ENCODE peak calls at places on chromosomes 1 and 21, in five cellular contexts. One of them, this sample, is unnamed.

GRCh38 chr1:214303106-214303505 is 22.1 kb downstream of the SMYD2 start:
- DNase-seq in HT1080: no peak
- DNase-seq in GM19239: no peak
- DNase-seq in activated T-cell treated with anti-CD3 and anti-CD28 coated beads, Interleukin-2, amount 50 U/mL, for 72 hours: no peak
- DNase-seq in AG10803: no peak
- DNase-seq in this sample: no peak

GRCh38 chr1:39576016-39576657 is 453 bp downstream of the PABPC4 start:
- DNase-seq in activated T-cell treated with anti-CD3 and anti-CD28 coated beads, Interleukin-2, amount 50 U/mL, for 72 hours: peak
- DNase-seq in GM19239: no peak
- DNase-seq in HT1080: no peak
- DNase-seq in AG10803: peak
- DNase-seq in this sample: no peak

GRCh38 chr1:39995973-39996393 is 41.0 kb downstream of the MFSD2A start:
- DNase-seq in HT1080: no peak
- DNase-seq in AG10803: no peak
- DNase-seq in activated T-cell treated with anti-CD3 and anti-CD28 coated beads, Interleukin-2, amount 50 U/mL, for 72 hours: no peak
- DNase-seq in GM19239: peak
- DNase-seq in this sample: peak

GRCh38 chr21:45128613-45129226 is 54.3 kb downstream of the ADARB1 start:
- DNase-seq in activated T-cell treated with anti-CD3 and anti-CD28 coated beads, Interleukin-2, amount 50 U/mL, for 72 hours: peak
- DNase-seq in GM19239: peak
- DNase-seq in AG10803: peak
- DNase-seq in HT1080: peak
- DNase-seq in this sample: no peak

GRCh38 chr1:47710075-47711071 is 272.5 kb downstream of the FOXD2 start:
- DNase-seq in activated T-cell treated with anti-CD3 and anti-CD28 coated beads, Interleukin-2, amount 50 U/mL, for 72 hours: peak
- DNase-seq in AG10803: peak
- DNase-seq in GM19239: peak
- DNase-seq in HT1080: peak
- DNase-seq in this sample: no peak

GRCh38 chr1:224722838-224723237 is 106.7 kb downstream of the CNIH3 start:
- DNase-seq in AG10803: no peak
- DNase-seq in GM19239: no peak
- DNase-seq in activated T-cell treated with anti-CD3 and anti-CD28 coated beads, Interleukin-2, amount 50 U/mL, for 72 hours: no peak
- DNase-seq in HT1080: no peak
- DNase-seq in this sample: no peak

GRCh38 chr1:223258751-223259177 is 105.2 kb downstream of the SUSD4 start:
- DNase-seq in HT1080: peak
- DNase-seq in AG10803: peak
- DNase-seq in activated T-cell treated with anti-CD3 and anti-CD28 coated beads, Interleukin-2, amount 50 U/mL, for 72 hours: no peak
- DNase-seq in GM19239: no peak
- DNase-seq in this sample: no peak

GRCh38 chr1:22386774-22387173 is 64.9 kb upstream of the ZBTB40 start:
- DNase-seq in activated T-cell treated with anti-CD3 and anti-CD28 coated beads, Interleukin-2, amount 50 U/mL, for 72 hours: no peak
- DNase-seq in AG10803: no peak
- DNase-seq in GM19239: no peak
- DNase-seq in HT1080: no peak
- DNase-seq in this sample: no peak

GRCh38 chr1:56617141-56617540 is 28.0 kb upstream of the PRKAA2 start:
- DNase-seq in activated T-cell treated with anti-CD3 and anti-CD28 coated beads, Interleukin-2, amount 50 U/mL, for 72 hours: no peak
- DNase-seq in GM19239: no peak
- DNase-seq in AG10803: no peak
- DNase-seq in HT1080: peak
- DNase-seq in this sample: no peak

GRCh38 chr1:23343246-23344110 is 606 bp downstream of the HNRNPR start:
- DNase-seq in AG10803: peak
- DNase-seq in activated T-cell treated with anti-CD3 and anti-CD28 coated beads, Interleukin-2, amount 50 U/mL, for 72 hours: peak
- DNase-seq in HT1080: peak
- DNase-seq in GM19239: no peak
- DNase-seq in this sample: no peak

GRCh38 chr1:243943671-243944428 is 93.8 kb upstream of the AKT3 start:
- DNase-seq in activated T-cell treated with anti-CD3 and anti-CD28 coated beads, Interleukin-2, amount 50 U/mL, for 72 hours: no peak
- DNase-seq in HT1080: no peak
- DNase-seq in GM19239: no peak
- DNase-seq in AG10803: no peak
- DNase-seq in this sample: no peak

GRCh38 chr1:187691439-187691838 is 862.7 kb downstream of the PLA2G4A start:
- DNase-seq in activated T-cell treated with anti-CD3 and anti-CD28 coated beads, Interleukin-2, amount 50 U/mL, for 72 hours: no peak
- DNase-seq in AG10803: peak
- DNase-seq in GM19239: no peak
- DNase-seq in HT1080: peak
- DNase-seq in this sample: no peak

GRCh38 chr1:234628099-234628498 is 18.1 kb upstream of the IRF2BP2 start:
- DNase-seq in GM19239: no peak
- DNase-seq in activated T-cell treated with anti-CD3 and anti-CD28 coated beads, Interleukin-2, amount 50 U/mL, for 72 hours: no peak
- DNase-seq in AG10803: peak
- DNase-seq in HT1080: peak
- DNase-seq in this sample: no peak

GRCh38 chr21:16455978-16456377 is 726.2 kb downstream of the USP25 start:
- DNase-seq in AG10803: peak
- DNase-seq in activated T-cell treated with anti-CD3 and anti-CD28 coated beads, Interleukin-2, amount 50 U/mL, for 72 hours: no peak
- DNase-seq in GM19239: no peak
- DNase-seq in HT1080: no peak
- DNase-seq in this sample: no peak

GRCh38 chr1:182690886-182691443 is 6.6 kb upstream of the RGS8 start:
- DNase-seq in GM19239: no peak
- DNase-seq in HT1080: no peak
- DNase-seq in AG10803: no peak
- DNase-seq in activated T-cell treated with anti-CD3 and anti-CD28 coated beads, Interleukin-2, amount 50 U/mL, for 72 hours: no peak
- DNase-seq in this sample: no peak

GRCh38 chr1:228032041-228032440 is 25.2 kb downstream of the WNT3A start:
- DNase-seq in HT1080: no peak
- DNase-seq in GM19239: no peak
- DNase-seq in activated T-cell treated with anti-CD3 and anti-CD28 coated beads, Interleukin-2, amount 50 U/mL, for 72 hours: no peak
- DNase-seq in AG10803: no peak
- DNase-seq in this sample: no peak

GRCh38 chr1:231279683-231280082 is 38.7 kb downstream of the GNPAT start:
- DNase-seq in HT1080: no peak
- DNase-seq in AG10803: no peak
- DNase-seq in GM19239: no peak
- DNase-seq in activated T-cell treated with anti-CD3 and anti-CD28 coated beads, Interleukin-2, amount 50 U/mL, for 72 hours: no peak
- DNase-seq in this sample: no peak

GRCh38 chr1:204335085-204335484 is 24.6 kb downstream of the PLEKHA6 start:
- DNase-seq in HT1080: no peak
- DNase-seq in GM19239: no peak
- DNase-seq in activated T-cell treated with anti-CD3 and anti-CD28 coated beads, Interleukin-2, amount 50 U/mL, for 72 hours: no peak
- DNase-seq in AG10803: no peak
- DNase-seq in this sample: no peak

GRCh38 chr1:31181515-31182343 is 58.0 kb downstream of the NKAIN1 start:
- DNase-seq in GM19239: peak
- DNase-seq in HT1080: peak
- DNase-seq in activated T-cell treated with anti-CD3 and anti-CD28 coated beads, Interleukin-2, amount 50 U/mL, for 72 hours: peak
- DNase-seq in AG10803: peak
- DNase-seq in this sample: no peak

GRCh38 chr1:24930703-24931480 is 816 bp upstream of the RUNX3 start:
- DNase-seq in GM19239: no peak
- DNase-seq in AG10803: no peak
- DNase-seq in activated T-cell treated with anti-CD3 and anti-CD28 coated beads, Interleukin-2, amount 50 U/mL, for 72 hours: no peak
- DNase-seq in HT1080: no peak
- DNase-seq in this sample: no peak

GRCh38 chr1:25804964-25805862 is 5.2 kb downstream of the SELENON start:
- DNase-seq in AG10803: no peak
- DNase-seq in HT1080: no peak
- DNase-seq in activated T-cell treated with anti-CD3 and anti-CD28 coated beads, Interleukin-2, amount 50 U/mL, for 72 hours: no peak
- DNase-seq in GM19239: no peak
- DNase-seq in this sample: no peak

GRCh38 chr1:26570287-26570686 is 40.7 kb downstream of the RPS6KA1 start:
- DNase-seq in AG10803: no peak
- DNase-seq in GM19239: no peak
- DNase-seq in HT1080: peak
- DNase-seq in activated T-cell treated with anti-CD3 and anti-CD28 coated beads, Interleukin-2, amount 50 U/mL, for 72 hours: peak
- DNase-seq in this sample: no peak

GRCh38 chr21:42279888-42280287 is 35.3 kb downstream of the TFF3 start:
- DNase-seq in HT1080: no peak
- DNase-seq in GM19239: no peak
- DNase-seq in AG10803: no peak
- DNase-seq in activated T-cell treated with anti-CD3 and anti-CD28 coated beads, Interleukin-2, amount 50 U/mL, for 72 hours: no peak
- DNase-seq in this sample: no peak

GRCh38 chr21:42112223-42112622 is 41.1 kb downstream of the UMODL1 start:
- DNase-seq in activated T-cell treated with anti-CD3 and anti-CD28 coated beads, Interleukin-2, amount 50 U/mL, for 72 hours: no peak
- DNase-seq in GM19239: no peak
- DNase-seq in HT1080: no peak
- DNase-seq in AG10803: no peak
- DNase-seq in this sample: no peak